ENCODE peak calls at places on chromosomes 7 and 10, in eight cellular contexts. U, R, Z, A, C, F, J and Y are unnamed samples.

GRCh38 chr7:73880755-73881328 is 19.9 kb downstream of the TMEM270 start:
- DNase-seq in F (no peak), A (no peak), U (no peak), J (no peak), C (no peak), Z (peak), R (no peak), Y (no peak)

GRCh38 chr7:27078616-27079233 is 17.1 kb downstream of the HOXA1 start:
- DNase-seq in A (no peak), F (no peak), C (no peak), R (no peak), J (no peak), Z (no peak), U (no peak), Y (no peak)

GRCh38 chr7:111789880-111790279 is 227.6 kb upstream of the IMMP2L start:
- DNase-seq in Z (peak), C (peak), F (peak), J (no peak), U (no peak), A (no peak), R (no peak), Y (peak)

GRCh38 chr10:94042001-94042813 is 48.5 kb downstream of the PLCE1 start:
- DNase-seq in A (no peak), Z (peak), C (peak), F (peak), J (peak), U (no peak), R (no peak), Y (peak)

GRCh38 chr7:82375713-82376112 is 67.9 kb downstream of the CACNA2D1 start:
- DNase-seq in C (no peak), A (no peak), Z (no peak), U (no peak), F (no peak), R (no peak), J (no peak), Y (no peak)

GRCh38 chr7:7739204-7739603 is 20.8 kb upstream of the RPA3 start:
- DNase-seq in J (no peak), Z (no peak), C (no peak), U (no peak), A (no peak), F (no peak), R (no peak), Y (no peak)

GRCh38 chr10:56623064-56623463 is 262.0 kb upstream of the ZWINT start:
- DNase-seq in Z (no peak), F (no peak), A (no peak), J (peak), R (no peak), C (no peak), U (no peak), Y (no peak)

GRCh38 chr7:50356212-50356944 is 51.9 kb downstream of the IKZF1 start:
- DNase-seq in C (no peak), J (no peak), U (peak), A (no peak), R (no peak), F (no peak), Z (no peak), Y (no peak)

GRCh38 chr7:47690902-47691558 is 109.1 kb upstream of the TNS3 start:
- DNase-seq in A (no peak), U (no peak), Z (peak), F (peak), J (no peak), C (peak), R (no peak), Y (peak)

GRCh38 chr10:12535656-12536055 is 186.3 kb downstream of the CAMK1D start:
- DNase-seq in A (no peak), U (no peak), R (no peak), C (no peak), F (no peak), J (no peak), Z (no peak), Y (no peak)

GRCh38 chr10:59628456-59628855 is 81.2 kb downstream of the SLC16A9 start:
- DNase-seq in U (no peak), Z (no peak), F (no peak), C (no peak), R (no peak), J (no peak), A (no peak), Y (no peak)

GRCh38 chr10:11863353-11864105 is 40.4 kb downstream of the PROSER2 start:
- DNase-seq in J (no peak), U (no peak), R (no peak), Z (no peak), C (no peak), F (no peak), A (no peak), Y (no peak)

GRCh38 chr10:44388641-44389040 is 3.7 kb upstream of the CXCL12 start:
- DNase-seq in R (no peak), U (no peak), Z (no peak), J (no peak), C (no peak), A (no peak), F (no peak), Y (no peak)